ENCODE peak calls at places on chromosomes 16 and 17, in seven cellular contexts. K, I, O, Q, X, W and B are unnamed samples.
A peak's percentile ranks its signal among the peaks of the same experiment; 100 is the strongest.

GRCh38 chr17:69919789-69920188 is 155.2 kb upstream of the KCNJ16 start:
- DNase-seq in K (no peak), I (no peak), O (no peak), Q (no peak), X (no peak), W (no peak), B (no peak)

GRCh38 chr17:76947309-76947708 is 79.1 kb downstream of the MGAT5B start:
- DNase-seq in K (no peak), I (no peak), O (no peak), Q (no peak), X (no peak), W (no peak), B (no peak)

GRCh38 chr17:42512733-42513251 is 23.2 kb upstream of the NAGLU start:
- DNase-seq in K (no peak), I (no peak), O (no peak), Q (no peak), X (no peak), W (no peak), B (peak; percentile 87)

GRCh38 chr17:61504697-61505096 is 52.5 kb downstream of the TBX4 start:
- DNase-seq in K (no peak), I (no peak), O (no peak), Q (no peak), X (peak; percentile 68), W (no peak), B (no peak)

GRCh38 chr17:48589831-48590602 is at the start of gene HOXB3:
- DNase-seq in K (no peak), I (no peak), O (no peak), Q (no peak), X (no peak), W (no peak), B (no peak)

GRCh38 chr17:14737984-14738651 is 437.2 kb downstream of the HS3ST3B1 start:
- DNase-seq in K (peak; percentile 24), I (peak; percentile 87), O (peak; percentile 36), Q (no peak), X (peak; percentile 99), W (no peak), B (peak; percentile 39)

GRCh38 chr16:87693827-87694226 is 72.0 kb downstream of the KLHDC4 start:
- DNase-seq in K (no peak), I (no peak), O (no peak), Q (no peak), X (no peak), W (no peak), B (no peak)

GRCh38 chr17:39402890-39403605 is 1.6 kb upstream of the FBXL20 start:
- DNase-seq in K (no peak), I (no peak), O (no peak), Q (no peak), X (no peak), W (no peak), B (no peak)

GRCh38 chr17:48728232-48729231 is at the start of gene HOXB13:
- DNase-seq in K (peak; percentile 32), I (peak; percentile 56), O (peak; percentile 37), Q (no peak), X (peak; percentile 94), W (peak; percentile 66), B (no peak)

GRCh38 chr17:30113213-30113612 is 3.4 kb upstream of the NSRP1 start:
- DNase-seq in K (no peak), I (no peak), O (peak; percentile 65), Q (no peak), X (peak; percentile 96), W (no peak), B (no peak)

DNA sequence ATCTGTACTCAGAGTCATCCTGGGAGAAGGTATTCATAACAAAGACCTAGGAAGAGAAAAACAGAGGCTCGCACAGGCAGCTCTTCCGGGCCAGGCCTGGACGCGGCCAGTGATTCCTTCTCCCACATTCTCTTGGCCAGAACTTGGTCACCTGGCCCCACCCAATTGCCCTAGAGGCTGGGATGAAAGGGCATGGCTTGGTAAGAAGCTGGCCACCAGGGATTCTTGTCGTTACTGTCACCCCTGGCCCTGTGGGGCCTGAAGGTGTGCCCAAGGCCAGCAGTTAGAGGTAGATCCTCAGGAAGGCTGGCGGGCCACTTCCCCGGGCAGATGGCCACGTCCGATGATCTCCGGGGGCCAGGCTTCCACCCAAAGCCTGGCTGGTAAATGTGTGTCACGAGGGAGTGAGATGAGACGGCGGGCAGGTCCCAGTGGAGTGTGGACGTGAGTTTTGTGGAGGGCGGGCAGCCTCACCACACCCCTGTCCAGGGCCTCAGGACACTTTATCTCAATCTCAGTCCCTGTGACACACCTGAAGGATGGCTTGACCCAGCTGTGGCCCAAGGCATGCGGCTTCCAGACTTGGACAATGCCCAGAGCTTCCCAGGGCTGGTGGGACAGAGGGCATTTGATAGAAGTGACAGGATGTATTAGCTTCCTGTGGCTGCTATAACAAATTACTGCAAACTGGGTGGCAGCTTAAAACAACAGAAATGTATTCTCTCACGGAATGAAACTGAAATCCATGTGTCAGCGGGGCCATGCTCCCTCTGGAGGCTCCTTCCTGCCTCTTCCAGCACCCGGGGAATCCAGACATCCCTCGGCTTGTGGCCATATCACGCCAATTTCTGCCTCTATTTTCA is 66.3 kb upstream of the GSE1 start:
- DNase-seq in K (no peak), I (no peak), O (no peak), Q (no peak), X (no peak), W (no peak), B (no peak)
- TF ChIP-seq CTCF in K (peak; percentile 44), I (no peak), O (no peak), Q (no peak), X (no peak), W (peak; percentile 8), B (no peak)

GRCh38 chr17:67624886-67625656 is 92.7 kb upstream of the NOL11 start:
- DNase-seq in K (no peak), I (no peak), O (no peak), Q (no peak), X (no peak), W (no peak), B (no peak)

GRCh38 chr17:67628580-67629013 is 89.1 kb upstream of the NOL11 start:
- DNase-seq in K (peak; percentile 26), I (no peak), O (peak; percentile 51), Q (no peak), X (no peak), W (no peak), B (peak; percentile 80)

GRCh38 chr17:67625971-67626370 is 91.8 kb upstream of the NOL11 start:
- DNase-seq in K (no peak), I (no peak), O (no peak), Q (no peak), X (no peak), W (no peak), B (no peak)

GRCh38 chr17:67633751-67634191 is 84.0 kb upstream of the NOL11 start:
- DNase-seq in K (peak; percentile 44), I (no peak), O (no peak), Q (no peak), X (no peak), W (no peak), B (no peak)

GRCh38 chr17:67629963-67630320 is 87.8 kb upstream of the NOL11 start:
- DNase-seq in K (no peak), I (no peak), O (no peak), Q (no peak), X (peak; percentile 80), W (peak; percentile 15), B (peak; percentile 62)
- TF ChIP-seq CTCF in K (peak; percentile 56), I (peak; percentile 4), O (peak; percentile 20), Q (peak; percentile 37), X (peak; percentile 82), W (peak; percentile 57), B (peak; percentile 21)

GRCh38 chr16:31182391-31182790 is 2.5 kb downstream of the FUS start:
- DNase-seq in K (no peak), I (no peak), O (no peak), Q (no peak), X (no peak), W (no peak), B (no peak)

GRCh38 chr16:31179153-31179746 is 689 bp upstream of the FUS start:
- DNase-seq in K (no peak), I (no peak), O (no peak), Q (no peak), X (no peak), W (no peak), B (no peak)

GRCh38 chr16:31177136-31177535 is 2.8 kb upstream of the FUS start:
- DNase-seq in K (no peak), I (no peak), O (no peak), Q (peak; percentile 43), X (peak; percentile 73), W (no peak), B (no peak)

GRCh38 chr16:31181102-31181830 is 1.3 kb downstream of the FUS start:
- DNase-seq in K (peak; percentile 36), I (peak; percentile 79), O (peak; percentile 28), Q (no peak), X (peak; percentile 30), W (no peak), B (no peak)

DNA sequence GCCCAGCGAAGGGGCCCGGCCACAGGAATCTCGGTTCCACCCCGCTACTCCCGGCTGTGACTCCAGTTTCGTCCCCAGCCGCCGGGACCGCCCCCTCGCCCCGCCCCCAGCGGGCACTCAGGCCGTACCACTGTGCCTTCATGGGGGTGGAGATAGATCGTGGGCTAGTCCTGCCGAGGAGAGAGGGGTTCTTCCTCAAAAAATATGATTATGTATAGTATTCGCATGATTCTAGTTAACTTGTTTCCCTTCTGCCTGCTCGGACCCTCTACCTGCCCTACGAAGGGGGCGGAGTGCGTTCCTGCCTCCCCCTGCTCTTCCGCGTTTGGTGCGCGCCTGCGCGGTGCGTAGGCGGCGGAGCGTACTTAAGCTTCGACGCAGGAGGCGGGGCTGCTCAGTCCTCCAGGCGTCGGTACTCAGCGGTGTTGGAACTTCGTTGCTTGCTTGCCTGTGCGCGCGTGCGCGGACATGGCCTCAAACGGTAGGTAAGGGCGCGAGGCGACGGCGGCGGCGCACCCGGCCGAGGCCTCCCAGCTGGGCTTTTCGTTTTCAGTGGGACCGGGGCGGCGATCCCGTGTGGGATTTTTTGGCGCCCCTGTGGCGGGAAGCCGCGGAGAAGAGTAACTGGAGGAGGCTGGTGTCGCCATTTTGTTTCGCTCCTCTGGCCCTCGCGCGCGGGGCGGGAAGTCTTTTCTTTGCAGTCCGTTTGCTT is at the start of gene FUS:
- DNase-seq in K (peak; percentile 90), I (peak; percentile 95), O (peak; percentile 94), Q (peak; percentile 88), X (peak; percentile 78), W (peak; percentile 94), B (peak; percentile 96)
- TF ChIP-seq CTCF in K (no peak), I (no peak), O (no peak), Q (no peak), X (no peak), W (no peak), B (no peak)

GRCh38 chr16:86145669-86146068 is 246.7 kb downstream of the IRF8 start:
- DNase-seq in K (no peak), I (no peak), O (no peak), Q (no peak), X (no peak), W (no peak), B (no peak)

GRCh38 chr16:86142801-86143236 is 243.9 kb downstream of the IRF8 start:
- DNase-seq in K (no peak), I (no peak), O (no peak), Q (no peak), X (no peak), W (no peak), B (no peak)

GRCh38 chr16:86138121-86138944 is 239.4 kb downstream of the IRF8 start:
- DNase-seq in K (no peak), I (no peak), O (no peak), Q (no peak), X (no peak), W (peak; percentile 15), B (no peak)

DNA sequence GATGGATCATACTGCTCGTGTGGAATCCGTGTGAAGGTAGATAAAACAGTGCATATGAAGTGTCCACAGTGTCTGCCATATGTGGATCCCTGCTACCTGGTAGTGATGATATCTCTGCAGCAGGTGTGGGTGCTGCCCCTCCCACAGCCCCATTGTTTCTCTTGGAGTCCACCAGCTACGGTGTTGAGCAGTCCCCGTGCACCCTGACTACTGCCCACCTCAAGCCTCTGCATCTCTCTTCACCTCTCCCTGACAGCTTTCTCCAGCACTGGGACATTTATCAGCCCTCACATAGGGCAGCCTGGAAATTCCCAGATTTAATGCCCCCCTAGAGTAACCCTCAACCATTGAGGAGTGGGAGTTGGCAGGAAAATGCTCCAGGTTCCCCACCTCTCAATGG is 244.7 kb downstream of the IRF8 start:
- DNase-seq in K (no peak), I (no peak), O (no peak), Q (no peak), X (no peak), W (no peak), B (no peak)
- TF ChIP-seq CTCF in K (no peak), I (no peak), O (no peak), Q (no peak), X (no peak), W (no peak), B (no peak)